ENCODE peak calls at places on chromosomes 5 and 9, in ten cellular contexts. One of them, this sample, is unnamed.

GRCh38 chr5:153654444-153654843 is 164.0 kb downstream of the GRIA1 start:
- DNase-seq in PC-3: no peak
- DNase-seq in cardiac muscle cell: no peak
- DNase-seq in vagina: no peak
- DNase-seq in heart right ventricle: no peak
- DNase-seq in lower lobe of right lung: no peak
- DNase-seq in breast epithelium: no peak
- DNase-seq in A673: peak; percentile 17
- DNase-seq in endodermal cell: no peak
- DNase-seq in A549: no peak
- DNase-seq in this sample: no peak

GRCh38 chr5:131252824-131253171 is 11.1 kb upstream of the CDC42SE2 start:
- DNase-seq in PC-3: no peak
- DNase-seq in cardiac muscle cell: no peak
- DNase-seq in vagina: no peak
- DNase-seq in heart right ventricle: peak; percentile 29
- DNase-seq in lower lobe of right lung: peak; percentile 77
- DNase-seq in breast epithelium: peak; percentile 43
- DNase-seq in A673: peak; percentile 71
- DNase-seq in endodermal cell: no peak
- DNase-seq in A549: no peak
- DNase-seq in this sample: no peak

GRCh38 chr5:540215-541147 is 16.2 kb upstream of the SLC9A3 start:
- DNase-seq in PC-3: no peak
- DNase-seq in cardiac muscle cell: no peak
- DNase-seq in vagina: no peak
- DNase-seq in heart right ventricle: peak; percentile 6
- DNase-seq in lower lobe of right lung: peak; percentile 34
- DNase-seq in breast epithelium: no peak
- DNase-seq in A673: no peak
- DNase-seq in endodermal cell: no peak
- DNase-seq in A549: no peak
- DNase-seq in this sample: no peak

GRCh38 chr5:179184521-179185050 is 124.4 kb downstream of the ZNF354C start:
- DNase-seq in PC-3: no peak
- DNase-seq in cardiac muscle cell: no peak
- DNase-seq in vagina: no peak
- DNase-seq in heart right ventricle: no peak
- DNase-seq in lower lobe of right lung: peak; percentile 29
- DNase-seq in breast epithelium: no peak
- DNase-seq in A673: no peak
- DNase-seq in endodermal cell: no peak
- DNase-seq in A549: no peak
- DNase-seq in this sample: no peak

GRCh38 chr5:103224118-103224893 is 34.3 kb upstream of the MACIR start:
- DNase-seq in PC-3: peak; percentile 92
- DNase-seq in cardiac muscle cell: peak; percentile 67
- DNase-seq in vagina: no peak
- DNase-seq in heart right ventricle: no peak
- DNase-seq in lower lobe of right lung: no peak
- DNase-seq in breast epithelium: no peak
- DNase-seq in A673: peak; percentile 87
- DNase-seq in endodermal cell: peak; percentile 86
- DNase-seq in A549: peak; percentile 71
- DNase-seq in this sample: no peak

GRCh38 chr9:113446323-113446740 is 17.2 kb upstream of the RGS3 start:
- DNase-seq in PC-3: peak; percentile 67
- DNase-seq in cardiac muscle cell: peak; percentile 63
- DNase-seq in vagina: no peak
- DNase-seq in heart right ventricle: no peak
- DNase-seq in lower lobe of right lung: no peak
- DNase-seq in breast epithelium: no peak
- DNase-seq in A673: peak; percentile 65
- DNase-seq in endodermal cell: peak; percentile 56
- DNase-seq in A549: peak; percentile 52
- DNase-seq in this sample: no peak

GRCh38 chr5:128711216-128711615 is 173.2 kb upstream of the FBN2 start:
- DNase-seq in PC-3: peak; percentile 10
- DNase-seq in cardiac muscle cell: no peak
- DNase-seq in vagina: no peak
- DNase-seq in heart right ventricle: no peak
- DNase-seq in lower lobe of right lung: no peak
- DNase-seq in breast epithelium: no peak
- DNase-seq in A673: no peak
- DNase-seq in endodermal cell: no peak
- DNase-seq in A549: no peak
- DNase-seq in this sample: no peak

GRCh38 chr5:10354048-10354872 is 765 bp downstream of the MARCHF6 start:
- DNase-seq in PC-3: peak; percentile 69
- DNase-seq in cardiac muscle cell: peak; percentile 75
- DNase-seq in vagina: no peak
- DNase-seq in heart right ventricle: no peak
- DNase-seq in lower lobe of right lung: peak; percentile 59
- DNase-seq in breast epithelium: peak; percentile 40
- DNase-seq in A673: peak; percentile 53
- DNase-seq in endodermal cell: peak; percentile 79
- DNase-seq in A549: peak; percentile 74
- DNase-seq in this sample: no peak

GRCh38 chr5:11524188-11524587 is 380.1 kb downstream of the CTNND2 start:
- DNase-seq in PC-3: no peak
- DNase-seq in cardiac muscle cell: no peak
- DNase-seq in vagina: no peak
- DNase-seq in heart right ventricle: no peak
- DNase-seq in lower lobe of right lung: no peak
- DNase-seq in breast epithelium: no peak
- DNase-seq in A673: no peak
- DNase-seq in endodermal cell: no peak
- DNase-seq in A549: no peak
- DNase-seq in this sample: no peak

GRCh38 chr5:10635257-10635860 is 71.5 kb downstream of the ANKRD33B start:
- DNase-seq in PC-3: peak; percentile 92
- DNase-seq in cardiac muscle cell: no peak
- DNase-seq in vagina: no peak
- DNase-seq in heart right ventricle: no peak
- DNase-seq in lower lobe of right lung: no peak
- DNase-seq in breast epithelium: no peak
- DNase-seq in A673: no peak
- DNase-seq in endodermal cell: peak; percentile 63
- DNase-seq in A549: no peak
- DNase-seq in this sample: no peak

GRCh38 chr5:149732500-149733128 is 2.5 kb downstream of the PPARGC1B start:
- DNase-seq in PC-3: peak; percentile 56
- DNase-seq in cardiac muscle cell: peak; percentile 24
- DNase-seq in vagina: no peak
- DNase-seq in heart right ventricle: peak; percentile 47
- DNase-seq in lower lobe of right lung: no peak
- DNase-seq in breast epithelium: no peak
- DNase-seq in A673: no peak
- DNase-seq in endodermal cell: peak; percentile 73
- DNase-seq in A549: no peak
- DNase-seq in this sample: no peak

GRCh38 chr9:83239787-83240186 is 176.8 kb upstream of the RASEF start:
- DNase-seq in PC-3: no peak
- DNase-seq in cardiac muscle cell: no peak
- DNase-seq in vagina: no peak
- DNase-seq in heart right ventricle: no peak
- DNase-seq in lower lobe of right lung: no peak
- DNase-seq in breast epithelium: no peak
- DNase-seq in A673: no peak
- DNase-seq in endodermal cell: no peak
- DNase-seq in A549: no peak
- DNase-seq in this sample: no peak

GRCh38 chr9:133591116-133591910 is 17.9 kb downstream of the FAM163B start:
- DNase-seq in PC-3: no peak
- DNase-seq in cardiac muscle cell: no peak
- DNase-seq in vagina: no peak
- DNase-seq in heart right ventricle: no peak
- DNase-seq in lower lobe of right lung: no peak
- DNase-seq in breast epithelium: no peak
- DNase-seq in A673: no peak
- DNase-seq in endodermal cell: no peak
- DNase-seq in A549: no peak
- DNase-seq in this sample: no peak

DNA sequence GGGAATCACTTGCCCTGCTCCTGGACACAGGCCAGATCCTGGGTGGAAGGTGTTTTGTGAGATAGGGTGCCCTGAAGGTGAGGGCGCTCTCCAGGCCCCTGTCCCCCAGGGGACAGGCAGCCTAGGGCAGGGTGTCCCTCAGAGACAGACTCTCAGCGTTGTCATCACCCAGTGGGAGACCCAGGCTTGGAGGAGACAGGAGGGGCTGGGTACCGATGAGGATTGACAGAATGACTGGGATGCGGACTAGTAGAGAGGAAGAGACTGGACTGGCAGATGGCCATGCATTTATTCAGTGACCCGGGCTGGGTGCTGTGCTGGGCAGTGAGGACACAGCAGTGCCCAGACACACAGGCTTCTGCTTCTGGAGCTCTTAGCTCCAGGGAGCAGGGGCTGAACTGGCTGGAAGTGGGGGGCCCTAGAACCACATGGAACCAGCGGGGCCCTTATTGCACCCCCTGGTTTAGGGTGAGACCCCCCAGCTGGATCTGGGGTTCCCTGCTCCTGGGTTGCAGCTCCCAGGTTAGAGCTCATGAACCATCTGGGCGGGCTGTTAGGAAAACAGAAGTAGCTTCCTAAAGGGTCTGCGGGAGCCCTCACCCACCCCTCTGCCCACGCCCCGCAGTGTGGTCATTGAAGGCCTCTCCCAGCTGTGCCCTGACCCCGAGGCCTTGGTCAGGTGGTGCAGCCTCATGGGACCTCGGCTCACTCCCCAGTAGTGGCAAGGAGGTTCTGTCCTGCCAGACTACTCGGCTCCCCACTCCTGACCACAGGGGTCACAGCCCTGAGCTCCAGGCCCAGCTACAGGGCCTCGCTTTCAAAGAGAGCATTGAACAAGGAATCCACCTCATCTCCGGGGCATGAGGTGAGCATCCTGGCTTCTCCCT is 116.7 kb upstream of the LMX1B start:
- DNase-seq in PC-3: no peak
- DNase-seq in cardiac muscle cell: no peak
- DNase-seq in vagina: no peak
- DNase-seq in heart right ventricle: no peak
- DNase-seq in lower lobe of right lung: peak; percentile 30
- DNase-seq in breast epithelium: no peak
- DNase-seq in A673: no peak
- DNase-seq in endodermal cell: no peak
- DNase-seq in A549: no peak
- DNase-seq in this sample: no peak
- TF ChIP-seq CTCF in PC-3: no peak
- TF ChIP-seq CTCF in cardiac muscle cell: no peak
- TF ChIP-seq CTCF in vagina: no peak
- TF ChIP-seq CTCF in heart right ventricle: no peak
- TF ChIP-seq CTCF in lower lobe of right lung: no peak
- TF ChIP-seq CTCF in breast epithelium: no peak
- TF ChIP-seq CTCF in A673: no peak
- TF ChIP-seq CTCF in endodermal cell: no peak
- TF ChIP-seq CTCF in A549: no peak
- TF ChIP-seq CTCF in this sample: no peak

DNA sequence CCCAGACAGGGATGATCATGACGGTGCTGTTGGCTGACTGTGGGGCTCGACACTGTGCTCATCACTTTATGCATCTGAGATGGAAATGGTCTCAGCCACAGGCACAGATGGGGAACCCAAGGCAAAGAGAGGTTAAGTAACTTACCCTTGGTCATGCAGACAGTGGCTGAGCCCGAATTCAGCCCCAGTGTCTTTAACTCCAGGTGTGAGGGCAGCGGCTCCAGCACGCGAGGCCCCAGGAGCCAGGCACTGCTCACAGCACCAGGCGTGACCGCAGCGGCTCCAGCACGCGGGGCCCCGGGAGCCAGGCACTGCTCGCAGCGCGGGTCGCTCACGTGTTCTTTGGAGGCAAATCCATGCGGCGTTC is 45.3 kb upstream of the FCN1 start:
- DNase-seq in PC-3: no peak
- DNase-seq in cardiac muscle cell: no peak
- DNase-seq in vagina: no peak
- DNase-seq in heart right ventricle: no peak
- DNase-seq in lower lobe of right lung: peak; percentile 38
- DNase-seq in breast epithelium: no peak
- DNase-seq in A673: no peak
- DNase-seq in endodermal cell: peak; percentile 35
- DNase-seq in A549: no peak
- DNase-seq in this sample: no peak
- H3K27ac ChIP-seq in PC-3: no peak overlapping the region
- H3K27ac ChIP-seq in cardiac muscle cell: no peak overlapping the region
- H3K27ac ChIP-seq in vagina: no peak overlapping the region
- H3K27ac ChIP-seq in heart right ventricle: no peak overlapping the region
- H3K27ac ChIP-seq in lower lobe of right lung: no peak overlapping the region
- H3K27ac ChIP-seq in breast epithelium: peak overlapping the region; percentile 12
- H3K27ac ChIP-seq in A673: no peak overlapping the region
- H3K27ac ChIP-seq in endodermal cell: no peak overlapping the region
- H3K27ac ChIP-seq in A549: no peak overlapping the region
- H3K27ac ChIP-seq in this sample: no peak overlapping the region

DNA sequence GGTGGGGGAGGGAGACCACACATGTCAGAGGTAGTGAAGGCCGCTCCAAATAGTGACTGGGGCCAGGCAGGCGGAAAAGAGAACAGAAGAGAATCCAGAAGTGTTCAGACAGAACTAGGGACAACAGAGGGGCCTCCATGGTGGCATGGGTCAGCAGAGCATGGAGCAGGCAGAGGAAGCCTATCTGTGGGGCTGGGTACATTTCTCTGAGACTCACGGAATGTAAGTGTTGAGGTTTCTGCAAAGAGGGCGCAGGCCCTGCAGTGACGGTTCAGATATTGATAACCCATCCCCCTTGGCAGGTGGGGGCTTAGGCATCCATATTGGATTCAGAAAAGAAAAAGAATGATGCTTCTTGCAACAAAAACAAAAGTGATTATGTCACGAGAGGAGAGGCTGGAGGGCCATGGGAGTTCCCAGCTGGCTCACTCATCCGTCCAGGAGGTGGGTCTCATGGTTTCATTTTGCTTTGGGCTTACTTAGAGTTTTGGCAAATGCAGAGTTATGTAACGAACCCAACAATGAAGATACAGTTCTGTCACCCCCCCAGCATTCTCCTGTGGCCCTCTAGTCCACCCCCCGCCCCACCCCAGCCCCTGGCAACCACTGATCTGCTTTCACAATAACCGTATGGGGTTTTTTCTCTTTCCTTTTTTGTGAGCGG is 5.4 kb upstream of the RMND5B start:
- DNase-seq in PC-3: no peak
- DNase-seq in cardiac muscle cell: no peak
- DNase-seq in vagina: no peak
- DNase-seq in heart right ventricle: no peak
- DNase-seq in lower lobe of right lung: no peak
- DNase-seq in breast epithelium: no peak
- DNase-seq in A673: no peak
- DNase-seq in endodermal cell: peak; percentile 56
- DNase-seq in A549: no peak
- DNase-seq in this sample: no peak
- H3K4me1 ChIP-seq in PC-3: peaks cover 32% of the 10 kb centered on the region
- H3K4me1 ChIP-seq in cardiac muscle cell: no peaks in the 10 kb centered on the region
- H3K4me1 ChIP-seq in vagina: peaks cover 42% of the 10 kb centered on the region
- H3K4me1 ChIP-seq in heart right ventricle: peaks cover 61% of the 10 kb centered on the region
- H3K4me1 ChIP-seq in lower lobe of right lung: peaks cover 11% of the 10 kb centered on the region
- H3K4me1 ChIP-seq in breast epithelium: peaks cover 15% of the 10 kb centered on the region
- H3K4me1 ChIP-seq in A673: no peaks in the 10 kb centered on the region
- H3K4me1 ChIP-seq in endodermal cell: peaks cover 7% of the 10 kb centered on the region
- H3K4me1 ChIP-seq in A549: no peaks in the 10 kb centered on the region
- H3K4me1 ChIP-seq in this sample: peaks cover 9% of the 10 kb centered on the region

GRCh38 chr9:2336055-2336454 is 285.5 kb upstream of the VLDLR start:
- DNase-seq in PC-3: no peak
- DNase-seq in cardiac muscle cell: peak; percentile 12
- DNase-seq in vagina: no peak
- DNase-seq in heart right ventricle: no peak
- DNase-seq in lower lobe of right lung: no peak
- DNase-seq in breast epithelium: no peak
- DNase-seq in A673: peak; percentile 30
- DNase-seq in endodermal cell: no peak
- DNase-seq in A549: peak; percentile 17
- DNase-seq in this sample: no peak
- TF ChIP-seq CTCF in PC-3: peak; percentile 44
- TF ChIP-seq CTCF in cardiac muscle cell: peak; percentile 34
- TF ChIP-seq CTCF in vagina: no peak
- TF ChIP-seq CTCF in heart right ventricle: no peak
- TF ChIP-seq CTCF in lower lobe of right lung: peak; percentile 9
- TF ChIP-seq CTCF in breast epithelium: no peak
- TF ChIP-seq CTCF in A673: peak; percentile 48
- TF ChIP-seq CTCF in endodermal cell: peak; percentile 54
- TF ChIP-seq CTCF in A549: peak; percentile 22
- TF ChIP-seq CTCF in this sample: no peak